ENCODE peak calls at places on chromosomes 12 and 14, in five cellular contexts. N is foreskin keratinocyte, I is left ventricle myocardium inferior, P is Panc1, X is mammary epithelial cell. W is an unnamed sample.

GRCh38 chr12:107164392-107164791 is 71.0 kb upstream of the CRY1 start:
- DNase-seq in N (no peak), I (no peak), P (no peak), X (no peak), W (no peak)

GRCh38 chr12:67426067-67426466 is 156.9 kb downstream of the CAND1 start:
- DNase-seq in N (no peak), I (no peak), P (no peak), X (no peak), W (no peak)

GRCh38 chr12:49261726-49262125 is 3.2 kb upstream of the TUBA1C start:
- DNase-seq in N (no peak), I (no peak), P (no peak), X (no peak), W (no peak)

GRCh38 chr12:54140958-54141388 is 47.8 kb downstream of the SMUG1 start:
- DNase-seq in N (no peak), I (peak), P (no peak), X (no peak), W (no peak)

GRCh38 chr14:42192659-42193425 is 586.2 kb downstream of the LRFN5 start:
- DNase-seq in N (peak), I (no peak), P (peak), X (peak), W (no peak)

GRCh38 chr12:115709410-115710065 is 568.0 kb downstream of the MED13L start:
- DNase-seq in N (no peak), I (peak), P (no peak), X (no peak), W (no peak)

GRCh38 chr12:89829434-89829975 is 120.9 kb upstream of the ATP2B1 start:
- DNase-seq in N (no peak), I (no peak), P (no peak), X (no peak), W (no peak)

GRCh38 chr12:52915637-52916036 is 10.8 kb upstream of the KRT8 start:
- DNase-seq in N (no peak), I (no peak), P (no peak), X (no peak), W (no peak)

GRCh38 chr12:103994235-103994634 is 28.6 kb downstream of the TDG start:
- DNase-seq in N (no peak), I (no peak), P (no peak), X (no peak), W (no peak)

GRCh38 chr12:132161796-132162507 is 17.7 kb downstream of the NOC4L start:
- DNase-seq in N (no peak), I (peak), P (no peak), X (no peak), W (no peak)

GRCh38 chr14:90061849-90062794 is at the start of gene KCNK13:
- DNase-seq in N (peak), I (peak), P (no peak), X (peak), W (no peak)

GRCh38 chr12:57630891-57631433 is 2.0 kb downstream of the B4GALNT1 start:
- DNase-seq in N (no peak), I (no peak), P (no peak), X (no peak), W (no peak)

GRCh38 chr12:118238888-118239287 is 103.0 kb downstream of the PEBP1 start:
- DNase-seq in N (no peak), I (no peak), P (no peak), X (no peak), W (no peak)

GRCh38 chr12:6233121-6233971 is 33.1 kb downstream of the CD9 start:
- DNase-seq in N (no peak), I (no peak), P (no peak), X (no peak), W (peak)

GRCh38 chr14:55198749-55199148 is 7.4 kb upstream of the DLGAP5 start:
- DNase-seq in N (no peak), I (no peak), P (no peak), X (no peak), W (no peak)

GRCh38 chr14:103078860-103079587 is 5.0 kb upstream of the LBHD2 start:
- DNase-seq in N (no peak), I (no peak), P (no peak), X (no peak), W (no peak)

GRCh38 chr14:91985008-91985407 is 37.5 kb upstream of the FBLN5 start:
- DNase-seq in N (peak), I (no peak), P (no peak), X (peak), W (no peak)

GRCh38 chr14:91987192-91987591 is 39.7 kb upstream of the FBLN5 start:
- DNase-seq in N (no peak), I (no peak), P (no peak), X (no peak), W (no peak)

GRCh38 chr14:91983571-91983970 is 36.1 kb upstream of the FBLN5 start:
- DNase-seq in N (no peak), I (no peak), P (no peak), X (no peak), W (no peak)

GRCh38 chr14:91980157-91980556 is 32.7 kb upstream of the FBLN5 start:
- DNase-seq in N (peak), I (no peak), P (peak), X (peak), W (no peak)

DNA sequence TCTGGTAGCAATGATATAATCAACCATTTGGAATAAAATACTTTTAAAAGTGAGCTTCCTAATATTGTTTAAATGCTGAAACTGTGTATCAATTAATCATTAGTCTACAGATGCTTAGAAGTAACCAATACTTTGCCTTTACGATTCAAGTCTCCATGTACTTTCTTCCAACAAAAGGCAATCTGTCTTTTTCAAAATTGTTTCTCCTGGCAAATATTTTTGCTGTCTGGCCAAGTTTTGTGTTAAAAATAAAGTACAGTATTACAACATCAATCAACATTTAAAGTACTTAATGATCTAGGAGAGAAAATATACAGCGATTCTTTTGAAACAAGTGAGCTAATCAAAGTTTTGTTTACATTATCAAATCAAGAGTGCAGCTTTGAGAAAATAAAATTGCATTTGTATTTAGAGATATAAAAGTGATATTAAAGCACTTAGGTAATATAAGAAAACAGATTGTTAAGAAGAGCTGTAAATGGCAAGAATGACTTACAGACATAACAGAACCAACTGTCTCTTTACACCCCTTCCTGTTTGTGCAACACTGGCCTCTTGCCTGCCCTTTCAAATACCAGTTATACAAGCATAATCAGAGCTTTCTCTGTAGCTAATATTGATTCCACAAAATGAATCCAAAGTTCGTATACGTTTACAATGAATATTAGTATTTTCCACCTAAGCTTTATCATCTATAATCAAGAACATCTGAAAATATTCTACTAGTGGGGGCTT is 38.2 kb upstream of the FBLN5 start:
- DNase-seq in N (no peak), I (no peak), P (no peak), X (no peak), W (no peak)
- H3K27ac ChIP-seq in N (no peak), I (no peak), P (no peak), X (no peak), W (no peak)

GRCh38 chr14:22821193-22822016 is 6.2 kb upstream of the SLC7A7 start:
- DNase-seq in N (no peak), I (no peak), P (no peak), X (no peak), W (no peak)
- H3K27ac ChIP-seq in N (no peak), I (no peak), P (peak), X (no peak), W (no peak)

GRCh38 chr14:66037361-66037760 is 448.8 kb upstream of the CCDC196 start:
- DNase-seq in N (no peak), I (no peak), P (no peak), X (no peak), W (no peak)
- H3K27ac ChIP-seq in N (no peak), I (peak), P (no peak), X (no peak), W (no peak)

GRCh38 chr12:11753151-11753501 is 103.7 kb downstream of the ETV6 start:
- DNase-seq in N (no peak), I (no peak), P (no peak), X (no peak), W (no peak)
- H3K27ac ChIP-seq in N (no peak), I (peak), P (no peak), X (no peak), W (no peak)

GRCh38 chr12:122860052-122860853 is 25.0 kb downstream of the HIP1R start:
- DNase-seq in N (no peak), I (peak), P (peak), X (peak), W (peak)

GRCh38 chr12:122862872-122863701 is 27.8 kb downstream of the HIP1R start:
- DNase-seq in N (peak), I (no peak), P (no peak), X (no peak), W (no peak)

GRCh38 chr12:122860854-122861585 is 25.8 kb downstream of the HIP1R start:
- DNase-seq in N (no peak), I (no peak), P (no peak), X (no peak), W (no peak)

GRCh38 chr12:122861586-122861970 is 26.3 kb downstream of the HIP1R start:
- DNase-seq in N (no peak), I (no peak), P (no peak), X (no peak), W (no peak)

DNA sequence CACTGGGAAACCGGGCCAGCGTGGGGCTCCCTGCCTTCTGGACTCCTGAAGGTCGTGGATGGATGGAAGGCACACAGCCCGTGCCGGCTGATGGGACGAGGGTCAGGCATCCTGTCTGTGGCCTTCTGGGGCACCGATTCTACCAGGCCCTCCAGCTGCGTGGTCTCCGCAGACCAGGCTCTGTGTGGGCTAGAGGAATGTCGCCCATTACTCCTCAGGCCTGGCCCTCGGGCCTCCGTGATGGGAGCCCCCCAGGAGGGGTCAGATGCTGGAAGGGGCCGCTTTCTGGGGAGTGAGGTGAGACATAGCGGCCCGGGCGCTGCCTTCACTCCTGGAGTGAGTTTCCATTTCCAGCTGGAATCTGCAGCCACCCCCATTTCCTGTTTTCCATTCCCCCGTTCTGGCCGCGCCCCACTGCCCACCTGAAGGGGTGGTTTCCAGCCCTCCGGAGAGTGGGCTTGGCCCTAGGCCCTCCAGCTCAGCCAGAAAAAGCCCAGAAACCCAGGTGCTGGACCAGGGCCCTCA is 26.9 kb downstream of the HIP1R start:
- DNase-seq in N (no peak), I (no peak), P (no peak), X (no peak), W (no peak)
- H3K27ac ChIP-seq in N (no peak), I (peak), P (peak), X (no peak), W (peak)

W was measured in substantia nigra.